ENCODE peak calls at places on chromosomes 3 and 15, in seven cellular contexts. One of them, this sample, is unnamed. For H3K36me3, the result is how much of the 10 kb centered on the place peaks cover.

GRCh38 chr3:47664519-47664918 is 85.9 kb upstream of the CSPG5 start:
- DNase-seq in fibroblast of lung: peak
- DNase-seq in kidney epithelial cell: no peak
- DNase-seq in aorta: no peak
- DNase-seq in GM23248: peak
- DNase-seq in small intestine: no peak
- DNase-seq in naive thymus-derived CD4-positive, alpha-beta T cell: no peak
- DNase-seq in this sample: no peak

GRCh38 chr3:186782542-186783069 is 771 bp upstream of the EIF4A2 start:
- DNase-seq in fibroblast of lung: no peak
- DNase-seq in kidney epithelial cell: no peak
- DNase-seq in aorta: no peak
- DNase-seq in GM23248: no peak
- DNase-seq in small intestine: peak
- DNase-seq in naive thymus-derived CD4-positive, alpha-beta T cell: no peak
- DNase-seq in this sample: no peak

GRCh38 chr3:111691293-111691909 is 96.3 kb upstream of the ZBED2 start:
- DNase-seq in fibroblast of lung: peak
- DNase-seq in kidney epithelial cell: no peak
- DNase-seq in aorta: no peak
- DNase-seq in GM23248: peak
- DNase-seq in small intestine: peak
- DNase-seq in naive thymus-derived CD4-positive, alpha-beta T cell: no peak
- DNase-seq in this sample: peak

GRCh38 chr3:141431411-141432378 is 55.1 kb upstream of the RASA2 start:
- DNase-seq in fibroblast of lung: no peak
- DNase-seq in kidney epithelial cell: no peak
- DNase-seq in aorta: no peak
- DNase-seq in GM23248: no peak
- DNase-seq in small intestine: no peak
- DNase-seq in naive thymus-derived CD4-positive, alpha-beta T cell: no peak
- DNase-seq in this sample: no peak

GRCh38 chr3:12998648-12999047 is 74.6 kb downstream of the IQSEC1 start:
- DNase-seq in fibroblast of lung: no peak
- DNase-seq in kidney epithelial cell: no peak
- DNase-seq in aorta: peak
- DNase-seq in GM23248: no peak
- DNase-seq in small intestine: no peak
- DNase-seq in naive thymus-derived CD4-positive, alpha-beta T cell: no peak
- DNase-seq in this sample: no peak

GRCh38 chr15:37102315-37103021 is 2.1 kb upstream of the MEIS2 start:
- DNase-seq in fibroblast of lung: peak
- DNase-seq in kidney epithelial cell: no peak
- DNase-seq in aorta: peak
- DNase-seq in GM23248: peak
- DNase-seq in small intestine: peak
- DNase-seq in naive thymus-derived CD4-positive, alpha-beta T cell: no peak
- DNase-seq in this sample: no peak

GRCh38 chr15:31489801-31490646 is 163.4 kb downstream of the KLF13 start:
- DNase-seq in fibroblast of lung: peak
- DNase-seq in kidney epithelial cell: no peak
- DNase-seq in aorta: no peak
- DNase-seq in GM23248: peak
- DNase-seq in small intestine: peak
- DNase-seq in naive thymus-derived CD4-positive, alpha-beta T cell: peak
- DNase-seq in this sample: peak

GRCh38 chr15:25678498-25678865 is 184.6 kb downstream of the ATP10A start:
- DNase-seq in fibroblast of lung: no peak
- DNase-seq in kidney epithelial cell: no peak
- DNase-seq in aorta: no peak
- DNase-seq in GM23248: no peak
- DNase-seq in small intestine: no peak
- DNase-seq in naive thymus-derived CD4-positive, alpha-beta T cell: no peak
- DNase-seq in this sample: no peak

GRCh38 chr3:136396916-136397315 is 146.8 kb downstream of the PCCB start:
- DNase-seq in fibroblast of lung: peak
- DNase-seq in kidney epithelial cell: no peak
- DNase-seq in aorta: no peak
- DNase-seq in GM23248: peak
- DNase-seq in small intestine: no peak
- DNase-seq in naive thymus-derived CD4-positive, alpha-beta T cell: no peak
- DNase-seq in this sample: peak

GRCh38 chr3:46978985-46979944 is at the start of gene NBEAL2:
- DNase-seq in fibroblast of lung: peak
- DNase-seq in kidney epithelial cell: peak
- DNase-seq in aorta: peak
- DNase-seq in GM23248: peak
- DNase-seq in small intestine: peak
- DNase-seq in naive thymus-derived CD4-positive, alpha-beta T cell: peak
- DNase-seq in this sample: peak

GRCh38 chr3:126277629-126278378 is 79.4 kb downstream of the KLF15 start:
- DNase-seq in fibroblast of lung: no peak
- DNase-seq in kidney epithelial cell: no peak
- DNase-seq in aorta: no peak
- DNase-seq in GM23248: peak
- DNase-seq in small intestine: no peak
- DNase-seq in naive thymus-derived CD4-positive, alpha-beta T cell: no peak
- DNase-seq in this sample: no peak

GRCh38 chr3:34783881-34784280 is 855.4 kb upstream of the ARPP21 start:
- DNase-seq in fibroblast of lung: peak
- DNase-seq in kidney epithelial cell: no peak
- DNase-seq in aorta: no peak
- DNase-seq in GM23248: peak
- DNase-seq in small intestine: no peak
- DNase-seq in naive thymus-derived CD4-positive, alpha-beta T cell: no peak
- DNase-seq in this sample: peak

GRCh38 chr3:29409409-29409808 is 128.5 kb downstream of the RBMS3 start:
- DNase-seq in fibroblast of lung: peak
- DNase-seq in kidney epithelial cell: no peak
- DNase-seq in aorta: no peak
- DNase-seq in GM23248: peak
- DNase-seq in small intestine: no peak
- DNase-seq in naive thymus-derived CD4-positive, alpha-beta T cell: no peak
- DNase-seq in this sample: no peak

GRCh38 chr15:62503451-62503850 is 338.4 kb upstream of the C2CD4B start:
- DNase-seq in fibroblast of lung: peak
- DNase-seq in kidney epithelial cell: peak
- DNase-seq in aorta: no peak
- DNase-seq in GM23248: peak
- DNase-seq in small intestine: no peak
- DNase-seq in naive thymus-derived CD4-positive, alpha-beta T cell: no peak
- DNase-seq in this sample: no peak

GRCh38 chr15:72809329-72809728 is 25.8 kb upstream of the ADPGK start:
- DNase-seq in fibroblast of lung: no peak
- DNase-seq in kidney epithelial cell: no peak
- DNase-seq in aorta: no peak
- DNase-seq in GM23248: no peak
- DNase-seq in small intestine: no peak
- DNase-seq in naive thymus-derived CD4-positive, alpha-beta T cell: no peak
- DNase-seq in this sample: no peak

GRCh38 chr3:23945903-23946751 is 1.0 kb downstream of the NR1D2 start:
- DNase-seq in fibroblast of lung: peak
- DNase-seq in kidney epithelial cell: no peak
- DNase-seq in aorta: peak
- DNase-seq in GM23248: peak
- DNase-seq in small intestine: peak
- DNase-seq in naive thymus-derived CD4-positive, alpha-beta T cell: peak
- DNase-seq in this sample: peak

GRCh38 chr15:46312133-46312740 is 677.4 kb downstream of the SQOR start:
- DNase-seq in fibroblast of lung: peak
- DNase-seq in kidney epithelial cell: peak
- DNase-seq in aorta: peak
- DNase-seq in GM23248: peak
- DNase-seq in small intestine: peak
- DNase-seq in naive thymus-derived CD4-positive, alpha-beta T cell: peak
- DNase-seq in this sample: peak

GRCh38 chr15:70556804-70557203 is 206.6 kb downstream of the UACA start:
- DNase-seq in fibroblast of lung: no peak
- DNase-seq in kidney epithelial cell: no peak
- DNase-seq in aorta: no peak
- DNase-seq in GM23248: no peak
- DNase-seq in small intestine: no peak
- DNase-seq in naive thymus-derived CD4-positive, alpha-beta T cell: no peak
- DNase-seq in this sample: no peak

GRCh38 chr3:108102420-108103039 is 11.7 kb upstream of the CD47 start:
- DNase-seq in fibroblast of lung: no peak
- DNase-seq in kidney epithelial cell: no peak
- DNase-seq in aorta: no peak
- DNase-seq in GM23248: no peak
- DNase-seq in small intestine: no peak
- DNase-seq in naive thymus-derived CD4-positive, alpha-beta T cell: no peak
- DNase-seq in this sample: no peak

GRCh38 chr3:23611737-23612295 is 193.9 kb upstream of the UBE2E1 start:
- DNase-seq in fibroblast of lung: peak
- DNase-seq in kidney epithelial cell: no peak
- DNase-seq in aorta: peak
- DNase-seq in GM23248: peak
- DNase-seq in small intestine: peak
- DNase-seq in naive thymus-derived CD4-positive, alpha-beta T cell: no peak
- DNase-seq in this sample: peak

GRCh38 chr3:178948546-178948945 is 123.1 kb downstream of the ZMAT3 start:
- DNase-seq in fibroblast of lung: no peak
- DNase-seq in kidney epithelial cell: no peak
- DNase-seq in aorta: no peak
- DNase-seq in GM23248: no peak
- DNase-seq in small intestine: no peak
- DNase-seq in naive thymus-derived CD4-positive, alpha-beta T cell: no peak
- DNase-seq in this sample: peak

GRCh38 chr3:175695251-175695650 is 836.1 kb downstream of the NAALADL2 start:
- DNase-seq in fibroblast of lung: peak
- DNase-seq in kidney epithelial cell: no peak
- DNase-seq in aorta: no peak
- DNase-seq in GM23248: no peak
- DNase-seq in small intestine: no peak
- DNase-seq in naive thymus-derived CD4-positive, alpha-beta T cell: no peak
- DNase-seq in this sample: no peak

GRCh38 chr3:32056559-32057290 is 49.7 kb upstream of the GPD1L start:
- DNase-seq in fibroblast of lung: no peak
- DNase-seq in kidney epithelial cell: no peak
- DNase-seq in aorta: no peak
- DNase-seq in GM23248: no peak
- DNase-seq in small intestine: peak
- DNase-seq in naive thymus-derived CD4-positive, alpha-beta T cell: no peak
- DNase-seq in this sample: peak

GRCh38 chr3:148789156-148789555 is 38.5 kb upstream of the CPB1 start:
- DNase-seq in fibroblast of lung: peak
- DNase-seq in kidney epithelial cell: no peak
- DNase-seq in aorta: no peak
- DNase-seq in GM23248: no peak
- DNase-seq in small intestine: no peak
- DNase-seq in naive thymus-derived CD4-positive, alpha-beta T cell: no peak
- DNase-seq in this sample: no peak

DNA sequence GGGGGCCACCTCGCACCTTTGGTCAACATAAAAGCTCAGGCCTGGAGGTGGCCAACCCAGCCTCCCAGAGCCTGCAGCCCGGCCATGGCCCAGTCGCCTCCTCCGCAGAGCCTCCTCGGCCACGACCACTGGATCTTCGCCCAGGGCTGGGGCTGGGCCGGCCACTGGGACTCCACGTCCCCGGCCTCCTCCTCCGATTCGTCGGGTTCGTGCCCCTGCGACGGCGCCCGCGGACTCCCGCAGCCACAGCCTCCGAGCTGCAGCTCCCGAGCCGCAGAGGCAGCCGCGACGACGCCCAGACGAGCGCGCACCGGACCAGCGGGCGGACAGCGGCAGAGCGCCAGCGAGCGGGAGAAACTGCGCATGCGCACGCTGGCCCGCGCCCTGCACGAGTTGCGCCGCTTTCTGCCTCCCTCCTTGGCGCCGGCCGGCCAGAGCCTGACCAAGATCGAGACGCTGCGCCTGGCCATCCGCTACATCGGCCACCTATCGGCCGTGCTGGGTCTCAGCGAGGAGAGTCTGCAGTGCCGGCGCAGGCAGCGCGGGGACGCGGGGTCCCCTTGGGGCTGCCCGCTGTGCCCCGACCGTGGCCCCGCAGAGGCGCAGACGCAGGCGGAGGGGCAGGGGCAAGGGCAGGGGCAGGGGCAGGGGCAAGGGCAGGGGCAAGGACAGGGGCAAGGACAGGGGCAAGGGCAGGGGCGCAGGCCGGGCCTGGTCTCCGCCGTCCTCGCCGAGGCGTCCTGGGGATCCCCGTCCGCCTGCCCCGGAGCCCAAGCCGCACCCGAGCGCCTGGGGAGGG is at the start of gene MESP2:
- DNase-seq in fibroblast of lung: peak
- DNase-seq in kidney epithelial cell: no peak
- DNase-seq in aorta: peak
- DNase-seq in GM23248: peak
- DNase-seq in small intestine: peak
- DNase-seq in naive thymus-derived CD4-positive, alpha-beta T cell: no peak
- DNase-seq in this sample: peak
- H3K4me3 ChIP-seq in fibroblast of lung: peak
- H3K4me3 ChIP-seq in kidney epithelial cell: peak
- H3K4me3 ChIP-seq in aorta: no peak
- H3K4me3 ChIP-seq in GM23248: peak
- H3K4me3 ChIP-seq in small intestine: peak
- H3K4me3 ChIP-seq in naive thymus-derived CD4-positive, alpha-beta T cell: peak
- H3K4me3 ChIP-seq in this sample: peak

GRCh38 chr3:129893616-129894070 is at the start of gene TMCC1:
- DNase-seq in fibroblast of lung: peak
- DNase-seq in kidney epithelial cell: peak
- DNase-seq in aorta: peak
- DNase-seq in GM23248: peak
- DNase-seq in small intestine: peak
- DNase-seq in naive thymus-derived CD4-positive, alpha-beta T cell: peak
- DNase-seq in this sample: peak

GRCh38 chr3:129892486-129892856 is 1.0 kb downstream of the TMCC1 start:
- DNase-seq in fibroblast of lung: no peak
- DNase-seq in kidney epithelial cell: no peak
- DNase-seq in aorta: no peak
- DNase-seq in GM23248: no peak
- DNase-seq in small intestine: no peak
- DNase-seq in naive thymus-derived CD4-positive, alpha-beta T cell: peak
- DNase-seq in this sample: no peak

GRCh38 chr3:129892857-129893615 is 475 bp downstream of the TMCC1 start:
- DNase-seq in fibroblast of lung: peak
- DNase-seq in kidney epithelial cell: no peak
- DNase-seq in aorta: peak
- DNase-seq in GM23248: no peak
- DNase-seq in small intestine: peak
- DNase-seq in naive thymus-derived CD4-positive, alpha-beta T cell: peak
- DNase-seq in this sample: no peak

GRCh38 chr3:129897026-129897425 is 3.5 kb upstream of the TMCC1 start:
- DNase-seq in fibroblast of lung: no peak
- DNase-seq in kidney epithelial cell: no peak
- DNase-seq in aorta: no peak
- DNase-seq in GM23248: no peak
- DNase-seq in small intestine: no peak
- DNase-seq in naive thymus-derived CD4-positive, alpha-beta T cell: no peak
- DNase-seq in this sample: peak
- H3K36me3 ChIP-seq in fibroblast of lung: under half
- H3K36me3 ChIP-seq in kidney epithelial cell: under half
- H3K36me3 ChIP-seq in aorta: under half
- H3K36me3 ChIP-seq in GM23248: under half
- H3K36me3 ChIP-seq in small intestine: under half
- H3K36me3 ChIP-seq in naive thymus-derived CD4-positive, alpha-beta T cell: under half
- H3K36me3 ChIP-seq in this sample: under half

GRCh38 chr3:72100062-72100511 is 315.1 kb upstream of the PROK2 start:
- DNase-seq in fibroblast of lung: no peak
- DNase-seq in kidney epithelial cell: no peak
- DNase-seq in aorta: no peak
- DNase-seq in GM23248: no peak
- DNase-seq in small intestine: no peak
- DNase-seq in naive thymus-derived CD4-positive, alpha-beta T cell: no peak
- DNase-seq in this sample: no peak
- H3K4me3 ChIP-seq in fibroblast of lung: peak
- H3K4me3 ChIP-seq in kidney epithelial cell: no peak
- H3K4me3 ChIP-seq in aorta: no peak
- H3K4me3 ChIP-seq in GM23248: peak
- H3K4me3 ChIP-seq in small intestine: no peak
- H3K4me3 ChIP-seq in naive thymus-derived CD4-positive, alpha-beta T cell: peak
- H3K4me3 ChIP-seq in this sample: no peak

GRCh38 chr15:45174577-45174976 is 13.2 kb downstream of the SHF start:
- DNase-seq in fibroblast of lung: no peak
- DNase-seq in kidney epithelial cell: no peak
- DNase-seq in aorta: no peak
- DNase-seq in GM23248: no peak
- DNase-seq in small intestine: no peak
- DNase-seq in naive thymus-derived CD4-positive, alpha-beta T cell: no peak
- DNase-seq in this sample: no peak
- H3K36me3 ChIP-seq in fibroblast of lung: under half
- H3K36me3 ChIP-seq in kidney epithelial cell: under half
- H3K36me3 ChIP-seq in aorta: under half
- H3K36me3 ChIP-seq in GM23248: under half
- H3K36me3 ChIP-seq in small intestine: under half
- H3K36me3 ChIP-seq in naive thymus-derived CD4-positive, alpha-beta T cell: under half
- H3K36me3 ChIP-seq in this sample: under half

This sample was measured in bronchial epithelial cell.